ENCODE peak calls at places on chromosomes 11 and 22, in nine cellular contexts. A, L, Q, U, X, R, N, M and T are unnamed samples.

GRCh38 chr11:92501346-92501745 is 276.7 kb downstream of the FAT3 start:
- DNase-seq in A (no peak), L (no peak), Q (no peak), U (no peak), X (no peak), R (no peak), N (no peak), M (no peak), T (no peak)

GRCh38 chr11:126265801-126266200 is 2.9 kb downstream of the SRPRA start:
- DNase-seq in A (peak), L (no peak), Q (no peak), U (no peak), X (no peak), R (no peak), N (no peak), M (no peak), T (no peak)

GRCh38 chr22:31343235-31344191 is 2.6 kb downstream of the PATZ1 start:
- DNase-seq in A (no peak), L (no peak), Q (no peak), U (no peak), X (peak), R (peak), N (peak), M (no peak), T (peak)

GRCh38 chr11:33690290-33691050 is 10.2 kb downstream of the C11orf91 start:
- DNase-seq in A (no peak), L (peak), Q (no peak), U (no peak), X (peak), R (peak), N (no peak), M (no peak), T (peak)

GRCh38 chr11:19071255-19071654 is 10.7 kb upstream of the MRGPRX2 start:
- DNase-seq in A (peak), L (peak), Q (peak), U (no peak), X (peak), R (peak), N (peak), M (peak), T (peak)

GRCh38 chr11:44747836-44748235 is 21.1 kb downstream of the TSPAN18 start:
- DNase-seq in A (no peak), L (no peak), Q (no peak), U (peak), X (no peak), R (no peak), N (no peak), M (no peak), T (no peak)

GRCh38 chr11:128689946-128690745 is 3.7 kb upstream of the FLI1 start:
- DNase-seq in A (no peak), L (peak), Q (no peak), U (no peak), X (peak), R (no peak), N (no peak), M (no peak), T (no peak)

GRCh38 chr11:110000858-110001257 is 92.3 kb upstream of the ZC3H12C start:
- DNase-seq in A (no peak), L (peak), Q (no peak), U (no peak), X (no peak), R (no peak), N (no peak), M (no peak), T (no peak)

GRCh38 chr11:9922806-9923205 is 258.9 kb downstream of the SWAP70 start:
- DNase-seq in A (no peak), L (no peak), Q (no peak), U (no peak), X (no peak), R (no peak), N (no peak), M (no peak), T (no peak)